ENCODE peak calls at places on chromosomes 2 and 18, in nine cellular contexts. A is activated CD8-positive, alpha-beta memory T cell treated with anti-CD3 and anti-CD28 coated beads, Interleukin-2, amount 10 ng/mL, durations not matched to agents 7 days and 5 days; D is psoas muscle; B is right lobe of liver; P is activated CD8-positive, alpha-beta T cell treated with anti-CD3 and anti-CD28 coated beads, Interleukin-2, amount 10 ng/mL, durations not matched to agents 7 days and 5 days; X is activated T-cell treated with anti-CD3 and anti-CD28 coated beads, Interleukin-2, amount 50 U/mL, for 72 hours; K is stimulated activated naive CD8-positive, alpha-beta T cell treated with anti-CD3 and anti-CD28 coated beads, Interleukin-15, amount 100 ng/mL, for 72 hours; F is activated CD4-positive, CD25-positive, alpha-beta regulatory T cell treated with anti-CD3 and anti-CD28 coated beads, Interleukin-2, amount 50 U/mL, for 24 hours; G is stimulated activated effector memory CD8-positive, alpha-beta T cell treated with anti-CD3 and anti-CD28 coated beads, Interleukin-12 subunit alpha, Interleukin-12 subunit beta, amount 100 ng/mL, for 72 hours. J is an unnamed sample.

GRCh38 chr2:101897301-101897700 is 94.5 kb upstream of the IL1R2 start:
- ATAC-seq in A (no peak), D (no peak), B (no peak), P (no peak), X (no peak), K (no peak), F (no peak), G (no peak), J (no peak)

GRCh38 chr2:31251018-31251417 is 17.1 kb downstream of the EHD3 start:
- ATAC-seq in A (no peak), D (peak; percentile 65), B (no peak), P (no peak), X (no peak), K (peak; percentile 10), F (no peak), G (no peak), J (no peak)

GRCh38 chr2:24474053-24474452 is 17.0 kb upstream of the NCOA1 start:
- ATAC-seq in A (no peak), D (no peak), B (no peak), P (no peak), X (no peak), K (no peak), F (no peak), G (no peak), J (no peak)

GRCh38 chr2:55585451-55586079 is 31.9 kb downstream of the PPP4R3B start:
- ATAC-seq in A (no peak), D (no peak), B (no peak), P (no peak), X (no peak), K (peak; percentile 49), F (no peak), G (no peak), J (no peak)

GRCh38 chr2:230954738-230955137 is 29.7 kb upstream of the GPR55 start:
- ATAC-seq in A (no peak), D (no peak), B (no peak), P (no peak), X (no peak), K (no peak), F (no peak), G (no peak), J (no peak)

GRCh38 chr2:174606336-174606735 is 8.7 kb upstream of the WIPF1 start:
- ATAC-seq in A (peak; percentile 71), D (no peak), B (no peak), P (peak; percentile 42), X (peak; percentile 75), K (peak; percentile 66), F (peak; percentile 66), G (peak; percentile 87), J (no peak)

GRCh38 chr18:68152770-68153169 is 562.1 kb downstream of the TMX3 start:
- ATAC-seq in A (no peak), D (no peak), B (peak; percentile 28), P (no peak), X (no peak), K (no peak), F (no peak), G (peak; percentile 47), J (peak; percentile 16)

GRCh38 chr2:46298522-46299351 is 1.5 kb downstream of the EPAS1 start:
- ATAC-seq in A (peak; percentile 6), D (peak; percentile 38), B (peak; percentile 17), P (peak; percentile 6), X (peak; percentile 4), K (peak; percentile 25), F (no peak), G (peak; percentile 2), J (no peak)

GRCh38 chr2:234571620-234572407 is 74.9 kb upstream of the ARL4C start:
- ATAC-seq in A (no peak), D (no peak), B (no peak), P (no peak), X (no peak), K (no peak), F (peak; percentile 30), G (no peak), J (peak; percentile 97)

GRCh38 chr18:48293954-48294893 is 115.0 kb downstream of the ZBTB7C start:
- ATAC-seq in A (no peak), D (peak; percentile 94), B (no peak), P (no peak), X (no peak), K (no peak), F (no peak), G (no peak), J (no peak)